ENCODE peak calls at places on chromosomes 16 and 17, in five cellular contexts. One of them, this sample, is unnamed.

GRCh38 chr16:87334611-87335305 is 17.6 kb upstream of the C16orf95 start:
- DNase-seq in A549: no peak
- DNase-seq in H1: no peak
- DNase-seq in K562: no peak
- DNase-seq in HepG2: no peak
- DNase-seq in this sample: no peak

GRCh38 chr17:43928606-43929005 is 13.7 kb downstream of the PPY start:
- DNase-seq in K562: no peak
- DNase-seq in A549: no peak
- DNase-seq in HepG2: no peak
- DNase-seq in H1: no peak
- DNase-seq in this sample: no peak

GRCh38 chr16:51864575-51864974 is 682.4 kb downstream of the TOX3 start:
- DNase-seq in A549: no peak
- DNase-seq in HepG2: no peak
- DNase-seq in H1: no peak
- DNase-seq in K562: no peak
- DNase-seq in this sample: no peak

GRCh38 chr17:15920758-15921239 is 24.1 kb upstream of the ADORA2B start:
- DNase-seq in K562: peak; percentile 50
- DNase-seq in A549: peak; percentile 77
- DNase-seq in HepG2: peak; percentile 77
- DNase-seq in H1: no peak
- DNase-seq in this sample: no peak

GRCh38 chr16:12881771-12882170 is 19.6 kb upstream of the SHISA9 start:
- DNase-seq in A549: no peak
- DNase-seq in K562: no peak
- DNase-seq in HepG2: no peak
- DNase-seq in H1: no peak
- DNase-seq in this sample: no peak

GRCh38 chr17:36602924-36603384 is 1.6 kb downstream of the MRM1 start:
- DNase-seq in H1: no peak
- DNase-seq in HepG2: peak; percentile 67
- DNase-seq in K562: peak; percentile 71
- DNase-seq in A549: peak; percentile 78
- DNase-seq in this sample: peak; percentile 69

GRCh38 chr16:2093793-2094192 is 41.9 kb downstream of the PKD1 start:
- DNase-seq in A549: no peak
- DNase-seq in HepG2: no peak
- DNase-seq in H1: no peak
- DNase-seq in K562: no peak
- DNase-seq in this sample: no peak

GRCh38 chr16:65889533-65889966 is 476.9 kb upstream of the CDH5 start:
- DNase-seq in HepG2: no peak
- DNase-seq in K562: no peak
- DNase-seq in H1: no peak
- DNase-seq in A549: no peak
- DNase-seq in this sample: peak; percentile 16

GRCh38 chr16:4319454-4319853 is 3.6 kb downstream of the GLIS2 start:
- DNase-seq in H1: no peak
- DNase-seq in HepG2: no peak
- DNase-seq in A549: no peak
- DNase-seq in K562: peak; percentile 51
- DNase-seq in this sample: no peak

GRCh38 chr16:26736084-26736483 is 330.6 kb upstream of the C16orf82 start:
- DNase-seq in K562: no peak
- DNase-seq in A549: no peak
- DNase-seq in H1: no peak
- DNase-seq in HepG2: no peak
- DNase-seq in this sample: no peak

GRCh38 chr16:26735521-26735920 is 331.2 kb upstream of the C16orf82 start:
- DNase-seq in H1: no peak
- DNase-seq in HepG2: no peak
- DNase-seq in K562: no peak
- DNase-seq in A549: no peak
- DNase-seq in this sample: no peak

GRCh38 chr16:26729917-26730541 is 336.7 kb upstream of the C16orf82 start:
- DNase-seq in A549: no peak
- DNase-seq in K562: no peak
- DNase-seq in H1: no peak
- DNase-seq in HepG2: no peak
- DNase-seq in this sample: no peak

GRCh38 chr16:26727801-26728200 is 338.9 kb upstream of the C16orf82 start:
- DNase-seq in HepG2: no peak
- DNase-seq in A549: no peak
- DNase-seq in K562: no peak
- DNase-seq in H1: no peak
- DNase-seq in this sample: no peak

DNA sequence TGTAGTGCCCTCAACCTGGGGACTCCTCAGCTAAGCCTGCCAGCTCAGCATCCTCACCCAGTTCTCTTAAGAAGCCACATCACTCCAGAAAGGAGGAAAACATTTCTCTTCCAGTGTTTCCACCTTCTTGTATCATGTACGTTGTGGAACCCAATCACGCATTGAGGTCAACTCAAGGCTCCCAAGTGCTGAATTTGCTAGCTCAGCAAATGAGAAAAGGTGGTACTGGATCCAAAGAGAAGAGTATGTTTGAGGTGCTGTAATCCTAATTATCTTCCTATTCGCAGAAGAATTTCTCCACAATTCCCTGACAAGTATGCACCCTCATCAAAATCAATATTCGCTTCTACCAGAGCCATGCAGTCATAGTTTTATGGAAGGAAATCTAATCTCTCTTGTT is 335.0 kb upstream of the C16orf82 start:
- DNase-seq in H1: no peak
- DNase-seq in HepG2: no peak
- DNase-seq in A549: no peak
- DNase-seq in K562: no peak
- DNase-seq in this sample: no peak
- H3K4me2 ChIP-seq in H1: no peak overlapping the region
- H3K4me2 ChIP-seq in HepG2: no peak overlapping the region
- H3K4me2 ChIP-seq in A549: no peak overlapping the region
- H3K4me2 ChIP-seq in K562: no peak overlapping the region
- H3K4me2 ChIP-seq in this sample: no peak overlapping the region

DNA sequence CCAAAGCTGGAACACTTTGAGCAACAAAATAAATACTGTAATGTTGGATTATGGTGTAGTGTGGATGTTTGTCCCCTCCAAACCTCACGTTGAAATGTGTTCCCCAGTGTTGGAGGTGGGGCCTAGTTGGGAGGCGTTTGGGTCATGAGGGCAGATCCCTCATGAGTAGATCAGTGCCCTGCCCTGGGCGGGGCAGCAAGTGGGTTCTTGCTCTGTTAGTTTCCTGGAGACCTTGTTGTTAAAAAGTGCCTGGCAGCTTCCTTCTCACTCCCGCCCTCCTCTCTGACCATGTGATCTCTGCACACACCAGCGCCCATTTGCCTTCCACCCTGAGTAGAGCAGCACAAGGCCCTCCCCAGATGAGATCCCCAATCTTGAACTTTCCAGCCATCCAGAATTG is 67.6 kb downstream of the MPRIP start:
- DNase-seq in HepG2: no peak
- DNase-seq in A549: no peak
- DNase-seq in K562: no peak
- DNase-seq in H1: no peak
- DNase-seq in this sample: no peak
- TF ChIP-seq JUN in HepG2: no peak
- TF ChIP-seq JUN in A549: no peak
- TF ChIP-seq JUN in K562: no peak
- TF ChIP-seq JUN in H1: no peak
- TF ChIP-seq JUN in this sample: no peak

GRCh38 chr17:30314474-30314873 is 19.4 kb downstream of the TMIGD1 start:
- DNase-seq in K562: no peak
- DNase-seq in H1: no peak
- DNase-seq in A549: no peak
- DNase-seq in HepG2: no peak
- DNase-seq in this sample: no peak

GRCh38 chr17:30323262-30323894 is 10.5 kb downstream of the TMIGD1 start:
- DNase-seq in A549: no peak
- DNase-seq in K562: no peak
- DNase-seq in H1: no peak
- DNase-seq in HepG2: no peak
- DNase-seq in this sample: no peak

GRCh38 chr17:30321314-30321713 is 12.5 kb downstream of the TMIGD1 start:
- DNase-seq in K562: no peak
- DNase-seq in HepG2: no peak
- DNase-seq in A549: no peak
- DNase-seq in H1: no peak
- DNase-seq in this sample: no peak

GRCh38 chr17:30316736-30317135 is 17.1 kb downstream of the TMIGD1 start:
- DNase-seq in H1: no peak
- DNase-seq in HepG2: no peak
- DNase-seq in A549: no peak
- DNase-seq in K562: no peak
- DNase-seq in this sample: no peak

GRCh38 chr17:30318190-30318589 is 15.7 kb downstream of the TMIGD1 start:
- DNase-seq in A549: no peak
- DNase-seq in H1: no peak
- DNase-seq in K562: no peak
- DNase-seq in HepG2: no peak
- DNase-seq in this sample: no peak
- TF ChIP-seq POLR2A in A549: no peak
- TF ChIP-seq POLR2A in H1: no peak
- TF ChIP-seq POLR2A in K562: no peak
- TF ChIP-seq POLR2A in HepG2: no peak
- TF ChIP-seq POLR2A in this sample: no peak

GRCh38 chr16:85888405-85889331 is 10.3 kb upstream of the IRF8 start:
- DNase-seq in A549: peak; percentile 34
- DNase-seq in H1: no peak
- DNase-seq in HepG2: peak; percentile 33
- DNase-seq in K562: no peak
- DNase-seq in this sample: peak; percentile 88

GRCh38 chr16:85894266-85894665 is 4.7 kb upstream of the IRF8 start:
- DNase-seq in K562: no peak
- DNase-seq in HepG2: peak; percentile 40
- DNase-seq in H1: no peak
- DNase-seq in A549: no peak
- DNase-seq in this sample: no peak

GRCh38 chr16:85885537-85885936 is 13.4 kb upstream of the IRF8 start:
- DNase-seq in HepG2: no peak
- DNase-seq in H1: no peak
- DNase-seq in K562: no peak
- DNase-seq in A549: no peak
- DNase-seq in this sample: no peak

GRCh38 chr16:85891776-85892166 is 7.2 kb upstream of the IRF8 start:
- DNase-seq in K562: no peak
- DNase-seq in A549: no peak
- DNase-seq in HepG2: no peak
- DNase-seq in H1: no peak
- DNase-seq in this sample: no peak

DNA sequence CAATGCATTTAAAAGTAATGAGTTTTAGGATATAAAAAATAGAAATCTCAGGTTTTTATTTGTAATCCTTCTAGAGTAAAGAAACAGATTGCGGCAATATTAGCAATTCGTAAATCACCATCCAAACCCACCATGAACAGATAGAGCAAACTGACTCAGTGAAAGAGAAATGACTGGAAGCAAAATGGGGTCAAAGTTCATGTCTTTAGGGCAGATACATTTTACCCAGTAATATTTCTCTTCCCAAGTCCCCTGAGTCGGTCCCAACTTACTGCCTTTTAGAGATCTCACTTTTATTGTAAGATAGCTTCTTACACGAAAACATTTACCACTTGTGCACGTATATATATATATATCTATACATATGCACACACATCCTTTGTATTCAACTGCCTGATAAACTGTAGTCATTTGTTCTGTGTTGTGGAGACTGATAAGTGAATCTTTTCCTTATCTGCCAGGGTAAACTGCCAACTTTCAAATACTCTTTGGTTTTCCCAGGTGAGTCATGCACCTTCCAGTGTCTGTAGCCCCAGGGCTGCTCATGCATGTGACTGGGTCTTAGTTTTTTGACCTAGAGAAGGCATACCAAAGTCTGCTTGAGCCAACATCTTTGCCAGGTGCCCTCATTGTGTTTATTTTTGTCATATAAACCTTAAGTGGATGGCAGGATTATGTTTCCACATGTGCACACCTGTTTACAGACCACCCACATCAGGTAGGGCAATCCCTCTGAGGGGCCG is 7.8 kb upstream of the IRF8 start:
- DNase-seq in A549: peak; percentile 76
- DNase-seq in H1: no peak
- DNase-seq in K562: no peak
- DNase-seq in HepG2: peak; percentile 29
- DNase-seq in this sample: no peak
- H3K4me2 ChIP-seq in A549: peak overlapping the region; percentile 64
- H3K4me2 ChIP-seq in H1: no peak overlapping the region
- H3K4me2 ChIP-seq in K562: no peak overlapping the region
- H3K4me2 ChIP-seq in HepG2: no peak overlapping the region
- H3K4me2 ChIP-seq in this sample: no peak overlapping the region

GRCh38 chr17:78491236-78492115 is 85.7 kb downstream of the DNAH17 start:
- DNase-seq in A549: no peak
- DNase-seq in K562: no peak
- DNase-seq in H1: no peak
- DNase-seq in HepG2: no peak
- DNase-seq in this sample: no peak
- TF ChIP-seq JUN in A549: no peak
- TF ChIP-seq JUN in K562: no peak
- TF ChIP-seq JUN in H1: no peak
- TF ChIP-seq JUN in HepG2: no peak
- TF ChIP-seq JUN in this sample: no peak

GRCh38 chr16:11799509-11800384 is 2.7 kb upstream of the ZC3H7A start:
- DNase-seq in HepG2: no peak
- DNase-seq in H1: no peak
- DNase-seq in K562: no peak
- DNase-seq in A549: no peak
- DNase-seq in this sample: no peak

GRCh38 chr16:11796227-11797165 is 562 bp downstream of the ZC3H7A start:
- DNase-seq in H1: no peak
- DNase-seq in K562: peak; percentile 69
- DNase-seq in A549: peak; percentile 50
- DNase-seq in HepG2: peak; percentile 60
- DNase-seq in this sample: peak; percentile 60

GRCh38 chr16:11799017-11799381 is 1.9 kb upstream of the ZC3H7A start:
- DNase-seq in K562: no peak
- DNase-seq in H1: no peak
- DNase-seq in HepG2: no peak
- DNase-seq in A549: no peak
- DNase-seq in this sample: no peak

GRCh38 chr16:11797166-11797956 is at the start of gene ZC3H7A:
- DNase-seq in K562: peak; percentile 96
- DNase-seq in HepG2: peak; percentile 98
- DNase-seq in A549: peak; percentile 96
- DNase-seq in H1: peak; percentile 90
- DNase-seq in this sample: peak; percentile 98

GRCh38 chr16:11797957-11798299 is 870 bp upstream of the ZC3H7A start:
- DNase-seq in HepG2: no peak
- DNase-seq in K562: no peak
- DNase-seq in A549: peak; percentile 22
- DNase-seq in H1: no peak
- DNase-seq in this sample: peak; percentile 50
- TF ChIP-seq POLR2A in HepG2: no peak
- TF ChIP-seq POLR2A in K562: no peak
- TF ChIP-seq POLR2A in A549: no peak
- TF ChIP-seq POLR2A in H1: no peak
- TF ChIP-seq POLR2A in this sample: no peak

GRCh38 chr17:74042744-74043486 is 160.6 kb upstream of the RPL38 start:
- DNase-seq in HepG2: peak; percentile 23
- DNase-seq in A549: peak; percentile 99
- DNase-seq in H1: no peak
- DNase-seq in K562: no peak
- DNase-seq in this sample: no peak
- H3K4me2 ChIP-seq in HepG2: no peak overlapping the region
- H3K4me2 ChIP-seq in A549: peak overlapping the region; percentile 39
- H3K4me2 ChIP-seq in H1: no peak overlapping the region
- H3K4me2 ChIP-seq in K562: no peak overlapping the region
- H3K4me2 ChIP-seq in this sample: no peak overlapping the region